ENCODE peak calls at places on chromosomes 6 and 20, in six cellular contexts. I is lung, U is cardiac muscle cell, K is uterus, S is fibroblast of mammary gland, H is PC-3. R is an unnamed sample.

GRCh38 chr6:96742702-96743101 is 94.6 kb downstream of the GPR63 start:
- DNase-seq in I (no peak), U (no peak), K (no peak), S (no peak), H (no peak), R (no peak)

GRCh38 chr20:15902493-15902892 is 670.8 kb downstream of the KIF16B start:
- DNase-seq in I (no peak), U (no peak), K (no peak), S (no peak), H (peak; percentile 48), R (no peak)

GRCh38 chr6:124722479-124722878 is 239.8 kb upstream of the RNF217 start:
- DNase-seq in I (no peak), U (no peak), K (no peak), S (no peak), H (no peak), R (no peak)

GRCh38 chr20:34529742-34530141 is 13.5 kb downstream of the DYNLRB1 start:
- DNase-seq in I (no peak), U (no peak), K (no peak), S (no peak), H (no peak), R (no peak)

GRCh38 chr20:59650418-59650817 is 46.1 kb downstream of the PHACTR3 start:
- DNase-seq in I (no peak), U (no peak), K (no peak), S (no peak), H (no peak), R (no peak)

GRCh38 chr20:50680106-50680960 is 11.0 kb downstream of the RIPOR3 start:
- DNase-seq in I (no peak), U (peak; percentile 54), K (peak; percentile 71), S (peak; percentile 67), H (no peak), R (no peak)

GRCh38 chr20:4406627-4407026 is 315.1 kb upstream of the PRND start:
- DNase-seq in I (no peak), U (peak; percentile 76), K (no peak), S (peak; percentile 92), H (peak; percentile 69), R (peak; percentile 94)

GRCh38 chr6:43771858-43772570 is 2.0 kb downstream of the VEGFA start:
- DNase-seq in I (peak; percentile 70), U (peak; percentile 63), K (peak; percentile 70), S (no peak), H (peak; percentile 65), R (no peak)

GRCh38 chr20:41135888-41136243 is 1.5 kb upstream of the PLCG1 start:
- DNase-seq in I (no peak), U (no peak), K (no peak), S (no peak), H (no peak), R (no peak)

GRCh38 chr6:167679137-167679736 is 147.5 kb upstream of the AFDN start:
- DNase-seq in I (no peak), U (no peak), K (no peak), S (no peak), H (no peak), R (no peak)

GRCh38 chr6:169236545-169236944 is 17.1 kb downstream of the THBS2 start:
- DNase-seq in I (no peak), U (no peak), K (no peak), S (no peak), H (no peak), R (no peak)

GRCh38 chr6:6008648-6009421 is 2.1 kb upstream of the NRN1 start:
- DNase-seq in I (peak; percentile 68), U (peak; percentile 48), K (peak; percentile 44), S (peak; percentile 80), H (peak; percentile 75), R (no peak)

GRCh38 chr20:31815408-31816188 is 3.6 kb upstream of the MYLK2 start:
- DNase-seq in I (no peak), U (peak; percentile 44), K (no peak), S (no peak), H (no peak), R (no peak)

GRCh38 chr6:147078602-147079001 is 125.6 kb upstream of the STXBP5 start:
- DNase-seq in I (no peak), U (no peak), K (no peak), S (peak; percentile 52), H (no peak), R (no peak)

GRCh38 chr6:4849214-4849613 is 73.0 kb downstream of the CDYL start:
- DNase-seq in I (no peak), U (no peak), K (no peak), S (no peak), H (no peak), R (no peak)

GRCh38 chr20:38873050-38873581 is 53.1 kb upstream of the FAM83D start:
- DNase-seq in I (no peak), U (no peak), K (no peak), S (no peak), H (no peak), R (no peak)

GRCh38 chr6:75331134-75331533 is 46.5 kb upstream of the TMEM30A start:
- DNase-seq in I (no peak), U (peak; percentile 54), K (no peak), S (peak; percentile 92), H (peak; percentile 65), R (peak; percentile 69)

GRCh38 chr6:75337805-75338204 is 53.2 kb upstream of the TMEM30A start:
- DNase-seq in I (no peak), U (no peak), K (no peak), S (no peak), H (no peak), R (peak; percentile 51)

GRCh38 chr6:75333811-75334210 is 49.2 kb upstream of the TMEM30A start:
- DNase-seq in I (no peak), U (peak; percentile 40), K (no peak), S (no peak), H (no peak), R (no peak)

GRCh38 chr6:75329703-75330102 is 45.1 kb upstream of the TMEM30A start:
- DNase-seq in I (no peak), U (no peak), K (no peak), S (no peak), H (no peak), R (no peak)

DNA sequence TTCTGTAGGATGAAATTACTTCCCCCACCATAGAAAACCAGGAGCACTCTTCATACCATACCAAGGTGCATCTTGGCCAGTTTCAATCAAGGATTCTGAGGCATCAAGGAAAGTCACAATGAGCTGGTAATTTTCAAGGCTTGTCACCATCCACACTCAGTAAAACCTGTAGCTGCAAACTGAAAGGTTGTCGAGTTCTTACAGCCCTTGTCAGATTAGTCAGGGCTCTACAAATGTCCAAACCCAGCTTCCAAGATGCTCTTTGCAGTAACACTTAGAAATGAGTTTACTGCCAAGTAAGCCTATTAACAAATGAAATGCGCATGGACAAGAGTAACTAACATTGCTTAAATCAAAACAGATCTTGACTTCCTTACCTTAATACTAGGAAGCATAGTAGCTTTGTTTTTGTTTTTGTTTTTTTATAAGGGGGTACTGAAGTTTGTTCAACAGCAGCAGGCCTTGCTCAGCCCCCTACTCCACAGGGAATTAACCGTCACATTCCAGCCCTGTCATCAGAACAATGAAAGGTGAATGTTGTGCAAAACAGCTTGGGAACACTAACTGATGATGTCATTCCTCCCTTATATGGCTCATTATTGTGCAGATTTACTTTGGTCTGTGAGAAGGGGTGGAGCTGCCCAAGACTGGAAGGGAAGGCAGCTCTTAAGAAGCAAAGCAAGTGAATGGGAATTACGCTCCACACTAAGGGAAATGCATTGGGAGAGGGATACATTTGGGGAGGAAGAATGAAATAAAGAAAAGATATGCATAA is 49.9 kb upstream of the TMEM30A start:
- DNase-seq in I (no peak), U (peak; percentile 93), K (no peak), S (peak; percentile 95), H (peak; percentile 7), R (peak; percentile 88)
- H3K4me3 ChIP-seq in I (no peak overlapping the region), U (no peak overlapping the region), K (no peak overlapping the region), S (no peak overlapping the region), H (no peak overlapping the region), R (no peak overlapping the region)

DNA sequence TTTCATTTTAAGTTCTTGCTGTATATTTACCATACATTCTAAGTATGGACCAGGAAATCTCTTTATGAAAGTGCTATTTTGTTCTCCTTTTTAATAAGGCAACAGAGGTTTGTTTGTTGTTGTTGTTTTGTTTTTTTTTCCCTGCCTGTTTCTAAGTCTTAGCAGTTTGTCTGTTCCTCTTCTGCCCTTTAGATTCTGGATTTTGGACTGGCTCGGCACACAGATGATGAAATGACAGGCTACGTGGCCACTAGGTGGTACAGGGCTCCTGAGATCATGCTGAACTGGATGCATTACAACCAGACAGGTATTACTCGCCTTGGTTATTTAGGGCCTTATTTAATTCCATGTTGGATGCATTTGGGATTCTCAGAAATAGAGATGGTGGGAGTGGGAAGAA is 48.0 kb downstream of the MAPK14 start:
- DNase-seq in I (no peak), U (no peak), K (no peak), S (no peak), H (peak; percentile 30), R (peak; percentile 31)
- TF ChIP-seq CTCF in I (no peak), U (no peak), K (no peak), S (no peak), H (peak; percentile 64), R (peak; percentile 57)

GRCh38 chr20:2691663-2692035 is 931 bp upstream of the EBF4 start:
- DNase-seq in I (no peak), U (no peak), K (no peak), S (no peak), H (no peak), R (no peak)

GRCh38 chr20:2692036-2692885 is at the start of gene EBF4:
- DNase-seq in I (no peak), U (peak; percentile 50), K (peak; percentile 72), S (peak; percentile 15), H (no peak), R (no peak)

GRCh38 chr20:2693996-2694471 is 1.5 kb downstream of the EBF4 start:
- DNase-seq in I (no peak), U (peak; percentile 13), K (no peak), S (no peak), H (no peak), R (no peak)

GRCh38 chr20:2693286-2693995 is 861 bp downstream of the EBF4 start:
- DNase-seq in I (no peak), U (peak; percentile 30), K (peak; percentile 67), S (no peak), H (no peak), R (no peak)

GRCh38 chr20:2692886-2693285 is 306 bp downstream of the EBF4 start:
- DNase-seq in I (no peak), U (peak; percentile 5), K (no peak), S (no peak), H (no peak), R (no peak)
- H3K4me3 ChIP-seq in I (peak overlapping the region; percentile 48), U (peak overlapping the region; percentile 39), K (peak overlapping the region; percentile 33), S (no peak overlapping the region), H (no peak overlapping the region), R (no peak overlapping the region)

GRCh38 chr6:64505312-64505711 is 869.7 kb downstream of the PHF3 start:
- DNase-seq in I (no peak), U (no peak), K (no peak), S (peak; percentile 13), H (peak; percentile 22), R (no peak)
- TF ChIP-seq CTCF in I (no peak), U (peak; percentile 47), K (no peak), S (peak; percentile 60), H (peak; percentile 73), R (peak; percentile 55)

GRCh38 chr6:137216875-137217553 is 2.2 kb downstream of the IFNGR1 start:
- DNase-seq in I (no peak), U (no peak), K (no peak), S (no peak), H (peak; percentile 55), R (peak; percentile 100)
- H3K4me3 ChIP-seq in I (peak overlapping the region; percentile 69), U (peak overlapping the region; percentile 49), K (peak overlapping the region; percentile 83), S (peak overlapping the region; percentile 96), H (peak overlapping the region; percentile 99), R (peak overlapping the region; percentile 80)